ENCODE peak calls at places on chromosomes 13 and 19, in ten cellular contexts. D, B, E, T, V, M, N, H, L and W are unnamed samples.
A peak's percentile ranks its signal among the peaks of the same experiment; 100 is the strongest.

GRCh38 chr19:4322942-4323665 is 15.5 kb downstream of the STAP2 start:
- DNase-seq in D (no peak), B (peak; percentile 86), E (no peak), T (no peak), V (no peak), M (no peak), N (no peak), H (no peak), L (no peak), W (peak; percentile 78)

GRCh38 chr13:41460930-41461329 is 3.6 kb downstream of the RGCC start:
- DNase-seq in D (no peak), B (no peak), E (no peak), T (no peak), V (no peak), M (no peak), N (no peak), H (no peak), L (no peak), W (no peak)

GRCh38 chr13:113919761-113920160 is 54.1 kb downstream of the C13orf46 start:
- DNase-seq in D (no peak), B (peak; percentile 1), E (no peak), T (no peak), V (no peak), M (no peak), N (no peak), H (no peak), L (no peak), W (peak; percentile 1)

GRCh38 chr19:58332697-58333096 is 5.9 kb downstream of the ZSCAN22 start:
- DNase-seq in D (no peak), B (no peak), E (no peak), T (no peak), V (no peak), M (no peak), N (no peak), H (no peak), L (no peak), W (no peak)

GRCh38 chr19:53881482-53882390 is at the start of gene PRKCG:
- DNase-seq in D (no peak), B (peak; percentile 60), E (no peak), T (no peak), V (no peak), M (no peak), N (peak; percentile 49), H (peak; percentile 30), L (peak; percentile 61), W (peak; percentile 37)

GRCh38 chr13:110984392-110984791 is 69.5 kb upstream of the ANKRD10 start:
- DNase-seq in D (no peak), B (no peak), E (no peak), T (no peak), V (no peak), M (peak; percentile 66), N (no peak), H (no peak), L (no peak), W (no peak)

GRCh38 chr19:35261356-35262100 is 7.2 kb upstream of the USF2 start:
- DNase-seq in D (no peak), B (peak; percentile 17), E (no peak), T (no peak), V (no peak), M (no peak), N (peak; percentile 2), H (no peak), L (no peak), W (peak; percentile 41)

GRCh38 chr13:110641055-110642015 is 26.0 kb downstream of the NAXD start:
- DNase-seq in D (no peak), B (peak; percentile 24), E (no peak), T (no peak), V (peak; percentile 33), M (no peak), N (no peak), H (no peak), L (no peak), W (no peak)

GRCh38 chr13:108915634-108916497 is 286.5 kb downstream of the MYO16 start:
- DNase-seq in D (peak; percentile 84), B (peak; percentile 95), E (peak; percentile 86), T (peak; percentile 50), V (peak; percentile 19), M (peak; percentile 92), N (peak; percentile 82), H (peak; percentile 63), L (peak; percentile 48), W (peak; percentile 94)

GRCh38 chr13:36344886-36345437 is 1.2 kb downstream of the SPART start:
- DNase-seq in D (no peak), B (no peak), E (no peak), T (no peak), V (no peak), M (peak; percentile 42), N (no peak), H (peak; percentile 16), L (peak; percentile 13), W (no peak)

GRCh38 chr19:17121736-17122293 is 46.2 kb downstream of the MYO9B start:
- DNase-seq in D (no peak), B (no peak), E (no peak), T (peak; percentile 73), V (no peak), M (peak; percentile 93), N (no peak), H (no peak), L (no peak), W (no peak)

GRCh38 chr13:21458457-21458815 is 667 bp downstream of the ZDHHC20 start:
- DNase-seq in D (no peak), B (peak; percentile 71), E (no peak), T (no peak), V (peak; percentile 27), M (no peak), N (peak; percentile 53), H (peak; percentile 24), L (no peak), W (no peak)

GRCh38 chr13:21069561-21070004 is 8.2 kb upstream of the LATS2 start:
- DNase-seq in D (peak; percentile 90), B (no peak), E (peak; percentile 77), T (peak; percentile 94), V (no peak), M (peak; percentile 96), N (no peak), H (peak; percentile 97), L (no peak), W (no peak)